ENCODE peak calls at places on chromosomes 4 and X, in ten cellular contexts. T is endothelial cell of umbilical vein, P is sigmoid colon, R is K562, H is prostate gland, V is breast epithelium, G is HCT116, D is stomach, K is transverse colon, F is spleen. C is an unnamed sample.

GRCh38 chrX:36909584-36909983 is 98.6 kb upstream of the FAM47C start:
- DNase-seq in T (no peak), P (no peak), R (no peak), H (no peak), V (no peak), G (no peak), D (no peak), K (no peak), F (no peak), C (no peak)

GRCh38 chr4:177737387-177737965 is 295.2 kb upstream of the AGA start:
- DNase-seq in T (no peak), P (no peak), R (no peak), H (no peak), V (no peak), G (no peak), D (no peak), K (no peak), F (no peak), C (no peak)

GRCh38 chr4:186341655-186342054 is 75.7 kb downstream of the F11 start:
- DNase-seq in T (no peak), P (no peak), R (no peak), H (no peak), V (no peak), G (no peak), D (no peak), K (no peak), F (no peak), C (no peak)

GRCh38 chrX:132271330-132271729 is 52.1 kb upstream of the RAP2C start:
- DNase-seq in T (no peak), P (no peak), R (no peak), H (peak), V (no peak), G (no peak), D (no peak), K (no peak), F (no peak), C (no peak)

GRCh38 chrX:155048997-155049619 is 21.8 kb downstream of the CMC4 start:
- DNase-seq in T (peak), P (peak), R (peak), H (no peak), V (no peak), G (no peak), D (peak), K (peak), F (peak), C (no peak)

GRCh38 chr4:86939737-86940141 is 4.9 kb downstream of the AFF1 start:
- DNase-seq in T (peak), P (no peak), R (no peak), H (no peak), V (no peak), G (no peak), D (no peak), K (peak), F (no peak), C (no peak)

GRCh38 chrX:123899701-123900100 is 39.8 kb downstream of the XIAP start:
- DNase-seq in T (peak), P (no peak), R (no peak), H (no peak), V (no peak), G (no peak), D (no peak), K (no peak), F (no peak), C (no peak)

GRCh38 chrX:23788946-23789345 is 6.0 kb downstream of the SAT1 start:
- DNase-seq in T (no peak), P (no peak), R (no peak), H (no peak), V (no peak), G (no peak), D (no peak), K (no peak), F (no peak), C (no peak)

GRCh38 chr4:64417974-64418373 is 8.7 kb upstream of the TECRL start:
- DNase-seq in T (peak), P (no peak), R (no peak), H (peak), V (no peak), G (no peak), D (no peak), K (no peak), F (no peak), C (no peak)

GRCh38 chr4:65861993-65862392 is 191.7 kb upstream of the EPHA5 start:
- DNase-seq in T (no peak), P (no peak), R (no peak), H (no peak), V (no peak), G (no peak), D (no peak), K (no peak), F (no peak), C (no peak)

GRCh38 chrX:117973175-117974075 is 143.2 kb downstream of the KLHL13 start:
- DNase-seq in T (no peak), P (no peak), R (no peak), H (no peak), V (no peak), G (no peak), D (no peak), K (no peak), F (no peak), C (no peak)

DNA sequence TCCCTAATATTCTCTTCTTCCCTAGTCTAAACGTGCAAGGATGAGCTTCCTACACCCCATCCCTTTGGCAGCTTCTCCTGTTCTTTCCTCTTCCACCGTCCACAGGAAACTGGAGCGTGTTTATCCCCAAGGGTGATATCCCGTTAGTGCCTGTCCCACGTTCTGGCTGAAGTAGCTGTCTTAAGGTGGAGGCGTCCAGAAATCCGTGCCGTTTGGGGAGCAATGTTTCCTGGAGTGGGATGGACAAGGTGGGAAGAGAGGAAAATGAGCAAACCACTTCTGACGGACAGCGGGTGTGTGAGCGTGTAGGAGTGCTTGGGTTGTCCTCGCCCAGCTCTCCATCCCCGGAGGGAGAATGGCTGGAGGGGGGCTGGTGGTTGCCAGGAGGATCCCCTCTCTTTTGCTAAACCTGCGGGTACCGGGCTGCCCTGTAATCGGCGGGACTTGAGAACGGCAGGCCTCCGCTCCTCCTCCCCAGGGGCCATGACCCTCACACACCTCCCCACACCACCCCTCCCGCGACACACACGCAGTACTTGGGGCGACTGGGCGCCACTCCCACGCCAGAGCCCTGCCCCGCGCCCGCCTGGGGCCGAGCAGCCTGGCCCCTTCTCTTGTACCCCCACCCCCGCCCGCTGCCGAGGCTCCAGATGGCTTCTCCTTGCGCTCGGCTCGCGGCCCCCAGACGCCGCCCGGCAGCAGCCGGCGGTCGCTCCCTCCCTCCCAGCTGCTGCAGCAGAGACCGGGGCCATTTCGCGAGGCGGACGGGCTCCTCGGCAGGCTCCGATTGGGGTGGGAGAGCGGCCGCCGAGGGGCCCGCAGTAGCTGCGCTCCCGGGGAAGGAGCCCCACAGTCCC is 13.9 kb upstream of the PRDM8 start:
- DNase-seq in T (no peak), P (peak), R (no peak), H (no peak), V (no peak), G (no peak), D (no peak), K (peak), F (no peak), C (peak)
- H3K4me3 ChIP-seq in T (peak), P (peak), R (no peak), H (peak), V (peak), G (peak), D (peak), K (peak), F (peak), C (peak)

GRCh38 chr4:41296995-41297394 is 40.3 kb downstream of the UCHL1 start:
- DNase-seq in T (no peak), P (no peak), R (no peak), H (no peak), V (no peak), G (no peak), D (no peak), K (no peak), F (no peak), C (no peak)
- TF ChIP-seq POLR2A in T (no peak), P (no peak), R (no peak), H (no peak), V (no peak), G (no peak), D (no peak), K (no peak), F (no peak), C (no peak)

GRCh38 chr4:119028296-119028695 is 107.3 kb upstream of the MYOZ2 start:
- DNase-seq in T (no peak), P (no peak), R (no peak), H (no peak), V (no peak), G (no peak), D (no peak), K (no peak), F (no peak), C (no peak)

GRCh38 chr4:119025916-119026661 is 109.5 kb upstream of the MYOZ2 start:
- DNase-seq in T (no peak), P (peak), R (no peak), H (peak), V (no peak), G (peak), D (no peak), K (peak), F (no peak), C (no peak)

GRCh38 chr4:119029847-119030535 is 105.6 kb upstream of the MYOZ2 start:
- DNase-seq in T (no peak), P (no peak), R (no peak), H (no peak), V (no peak), G (no peak), D (no peak), K (no peak), F (no peak), C (no peak)

GRCh38 chr4:119026662-119027444 is 108.8 kb upstream of the MYOZ2 start:
- DNase-seq in T (no peak), P (peak), R (no peak), H (no peak), V (no peak), G (no peak), D (no peak), K (peak), F (no peak), C (no peak)

GRCh38 chr4:119027815-119028214 is 107.8 kb upstream of the MYOZ2 start:
- DNase-seq in T (no peak), P (no peak), R (no peak), H (no peak), V (no peak), G (no peak), D (no peak), K (no peak), F (no peak), C (no peak)
- TF ChIP-seq POLR2AphosphoS5 in T (no peak), P (peak), R (no peak), H (peak), V (no peak), G (no peak), D (peak), K (peak), F (no peak), C (no peak)

DNA sequence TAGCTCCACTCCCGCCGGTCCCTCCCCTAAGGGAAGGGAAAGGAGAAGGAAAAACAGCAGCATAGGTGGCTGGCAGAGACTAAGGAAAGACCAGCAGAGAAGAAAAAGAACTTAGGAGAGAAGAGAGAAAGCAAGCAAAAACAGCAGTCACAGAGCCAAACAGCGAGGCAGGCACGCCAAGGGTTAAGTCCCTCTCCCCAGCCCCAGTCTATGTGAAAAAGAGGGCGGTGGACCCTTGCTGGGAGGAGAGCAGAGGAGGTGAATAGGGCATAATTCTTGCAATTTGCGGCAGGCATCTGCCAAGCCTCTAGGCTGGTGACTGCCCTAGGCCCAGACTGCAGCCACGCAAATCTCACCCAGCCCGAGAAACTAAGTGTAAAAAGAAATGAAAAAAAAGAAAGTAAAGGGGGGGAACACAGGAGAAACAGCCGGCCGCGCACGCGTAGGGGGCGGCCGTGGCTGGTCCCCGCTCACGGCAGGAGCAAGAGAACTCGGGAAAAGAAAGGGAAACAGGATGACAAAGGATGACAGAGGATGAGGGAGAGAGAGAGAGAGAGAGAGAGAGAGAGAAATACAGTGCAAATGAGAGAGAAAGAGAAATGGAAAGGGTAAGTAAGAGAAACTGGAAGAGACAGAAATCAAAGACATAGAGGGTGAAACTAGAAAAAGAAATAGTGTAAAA is 48.6 kb downstream of the MAGEA9 start:
- DNase-seq in T (peak), P (no peak), R (no peak), H (no peak), V (no peak), G (no peak), D (no peak), K (no peak), F (no peak), C (no peak)
- H3K4me3 ChIP-seq in T (no peak), P (peak), R (peak), H (no peak), V (peak), G (no peak), D (peak), K (no peak), F (no peak), C (peak)

GRCh38 chr4:123649644-123650356 is 253.2 kb downstream of the SPRY1 start:
- DNase-seq in T (no peak), P (peak), R (no peak), H (peak), V (no peak), G (no peak), D (peak), K (peak), F (no peak), C (no peak)
- TF ChIP-seq POLR2A in T (no peak), P (no peak), R (no peak), H (no peak), V (no peak), G (no peak), D (no peak), K (no peak), F (no peak), C (no peak)

DNA sequence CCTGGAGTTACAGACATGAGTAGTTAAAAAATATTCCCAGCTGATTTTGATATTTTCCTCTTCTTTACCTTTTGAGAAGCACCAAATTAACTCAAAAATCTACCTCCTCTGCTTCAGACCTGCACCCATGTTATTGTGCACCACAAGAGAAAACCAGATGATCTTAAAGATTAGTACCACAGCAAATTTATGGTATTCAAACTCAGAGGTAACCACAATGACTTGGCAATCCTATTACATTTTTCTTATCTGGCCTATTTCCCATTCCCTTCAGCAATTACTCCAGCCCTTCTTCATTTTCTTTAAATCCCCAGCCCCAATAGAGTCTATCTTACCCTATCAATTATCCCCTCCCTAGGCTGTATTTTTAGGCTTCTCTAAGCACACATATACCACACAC is 535.1 kb downstream of the FAT4 start:
- DNase-seq in T (no peak), P (no peak), R (no peak), H (no peak), V (no peak), G (no peak), D (no peak), K (no peak), F (no peak), C (no peak)
- TF ChIP-seq POLR2AphosphoS5 in T (no peak), P (no peak), R (no peak), H (no peak), V (no peak), G (no peak), D (no peak), K (no peak), F (no peak), C (no peak)

GRCh38 chr4:159267023-159267939 is 164.4 kb downstream of the RAPGEF2 start:
- DNase-seq in T (peak), P (no peak), R (no peak), H (no peak), V (no peak), G (no peak), D (no peak), K (no peak), F (no peak), C (no peak)
- H3K4me3 ChIP-seq in T (no peak), P (peak), R (no peak), H (no peak), V (peak), G (no peak), D (peak), K (no peak), F (peak), C (peak)

DNA sequence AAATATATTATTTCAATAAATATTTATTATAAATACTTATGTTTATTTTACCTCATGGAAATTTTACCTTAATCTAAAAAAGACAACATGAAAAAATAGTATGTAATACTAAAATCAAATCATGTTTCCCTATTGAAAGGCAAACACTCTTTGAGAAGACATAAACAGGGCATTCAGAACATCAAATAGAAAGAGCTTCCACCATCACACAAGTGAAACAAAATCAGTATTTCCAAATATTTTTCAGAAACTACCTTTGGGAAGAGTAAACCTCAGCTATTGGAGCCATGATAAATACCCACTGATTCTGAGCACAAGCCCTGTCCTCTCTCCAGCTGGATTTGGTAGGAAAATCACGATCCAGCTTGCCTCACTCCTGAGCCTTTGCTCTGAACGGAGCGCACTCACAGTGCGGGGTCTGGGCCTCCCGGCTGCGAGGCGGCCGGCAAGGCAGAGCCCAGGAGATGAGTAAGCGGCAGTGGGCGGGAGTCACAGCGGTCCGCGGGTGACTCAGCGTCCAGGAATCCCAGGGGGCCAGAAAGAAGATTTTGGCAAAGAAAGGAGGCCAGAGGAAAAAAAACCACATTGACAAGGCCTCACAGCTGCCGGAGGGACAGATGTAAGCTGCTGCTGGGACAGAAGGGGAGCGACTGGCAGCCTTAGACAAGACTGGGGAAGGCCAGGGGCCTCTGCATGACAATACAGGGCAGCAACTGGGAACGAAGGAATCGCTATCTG is 14.7 kb upstream of the ANXA5 start:
- DNase-seq in T (peak), P (peak), R (peak), H (peak), V (peak), G (peak), D (peak), K (peak), F (peak), C (peak)
- TF ChIP-seq POLR2A in T (peak), P (no peak), R (no peak), H (no peak), V (no peak), G (no peak), D (no peak), K (peak), F (no peak), C (no peak)

GRCh38 chr4:139242511-139243051 is 37.4 kb downstream of the MGARP start:
- DNase-seq in T (peak), P (no peak), R (no peak), H (no peak), V (no peak), G (no peak), D (no peak), K (no peak), F (no peak), C (no peak)

GRCh38 chr4:139246166-139246565 is 33.9 kb downstream of the MGARP start:
- DNase-seq in T (no peak), P (no peak), R (no peak), H (no peak), V (no peak), G (no peak), D (no peak), K (no peak), F (no peak), C (no peak)

GRCh38 chr4:139245590-139245989 is 34.4 kb downstream of the MGARP start:
- DNase-seq in T (peak), P (no peak), R (no peak), H (no peak), V (no peak), G (no peak), D (no peak), K (no peak), F (no peak), C (no peak)

GRCh38 chr4:139241784-139242151 is 38.3 kb downstream of the MGARP start:
- DNase-seq in T (no peak), P (no peak), R (no peak), H (no peak), V (no peak), G (no peak), D (no peak), K (no peak), F (no peak), C (no peak)

DNA sequence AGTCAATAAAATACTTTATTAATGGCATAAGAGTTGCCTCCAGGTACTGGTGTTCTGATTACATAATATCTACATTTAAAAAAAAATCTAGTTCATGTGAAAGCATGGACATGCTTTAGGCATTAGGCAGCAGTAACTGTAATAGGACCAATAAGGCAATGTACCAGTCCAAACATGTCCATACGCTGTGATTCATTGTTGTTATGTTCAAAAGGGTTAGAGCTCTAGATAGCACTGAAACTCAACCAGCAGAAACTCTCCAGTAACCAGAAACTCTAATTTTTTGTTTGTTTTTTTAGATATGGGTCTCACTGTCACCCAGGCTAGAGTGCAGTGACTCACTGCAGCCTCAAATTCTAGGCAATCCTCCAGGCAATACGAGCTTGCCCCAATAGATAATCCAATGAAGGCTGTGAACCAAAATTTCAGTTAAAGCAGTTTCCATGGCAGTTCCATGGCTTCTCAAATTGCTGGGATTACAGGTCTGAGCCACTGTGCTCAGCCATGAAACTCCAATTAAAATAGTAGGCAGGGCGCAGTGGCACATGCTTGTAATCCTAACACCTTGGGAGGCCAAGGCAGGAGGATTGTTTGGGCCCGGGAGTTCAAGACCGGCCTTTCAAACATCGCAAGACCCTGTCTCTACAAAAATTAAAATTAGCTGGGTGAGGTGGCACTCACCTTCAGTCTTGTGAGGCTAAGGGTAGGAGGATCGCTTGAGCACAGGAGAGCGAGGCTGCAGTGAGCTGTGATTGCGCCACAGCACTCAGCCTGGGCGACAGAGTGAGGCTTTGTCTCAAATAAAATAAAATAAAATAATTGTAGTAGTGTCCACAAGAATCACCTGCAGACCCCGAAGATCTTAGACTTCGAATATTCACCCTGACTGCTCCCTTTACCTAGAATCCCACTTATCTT is 36.3 kb downstream of the MGARP start:
- DNase-seq in T (peak), P (no peak), R (no peak), H (peak), V (no peak), G (no peak), D (no peak), K (no peak), F (no peak), C (no peak)
- TF ChIP-seq POLR2AphosphoS5 in T (no peak), P (no peak), R (no peak), H (peak), V (peak), G (no peak), D (peak), K (no peak), F (no peak), C (no peak)

GRCh38 chr4:6308890-6309643 is 39.4 kb downstream of the WFS1 start:
- DNase-seq in T (peak), P (no peak), R (no peak), H (no peak), V (no peak), G (no peak), D (peak), K (no peak), F (no peak), C (no peak)
- H3K4me3 ChIP-seq in T (peak), P (peak), R (no peak), H (peak), V (peak), G (no peak), D (peak), K (peak), F (peak), C (peak)

C was measured in esophagus muscularis mucosa.